ENCODE peak calls at places on chromosomes 6 and 20, in five cellular contexts. H, F, Z, E and V are unnamed samples.

GRCh38 chr6:168133186-168133585 is 54.2 kb upstream of the FRMD1 start:
- DNase-seq in Z (peak), E (peak), F (no peak), H (no peak), V (no peak)

GRCh38 chr20:20017852-20018245 is 687 bp downstream of the NAA20 start:
- DNase-seq in H (no peak), Z (no peak), E (no peak), F (peak), V (no peak)

GRCh38 chr20:46188866-46189265 is 70.8 kb downstream of the CD40 start:
- DNase-seq in F (no peak), Z (no peak), E (no peak), H (no peak), V (no peak)

GRCh38 chr6:487956-488355 is 96.4 kb downstream of the IRF4 start:
- DNase-seq in Z (no peak), F (no peak), H (no peak), E (no peak), V (peak)

GRCh38 chr6:111566222-111566717 is 39.4 kb downstream of the TRAF3IP2 start:
- DNase-seq in H (no peak), Z (no peak), F (no peak), E (no peak), V (no peak)

GRCh38 chr20:35444226-35444625 is 6.2 kb upstream of the GDF5 start:
- DNase-seq in F (no peak), Z (no peak), H (no peak), E (no peak), V (no peak)

GRCh38 chr6:139882977-139883728 is 508.7 kb upstream of the CITED2 start:
- DNase-seq in E (no peak), F (no peak), Z (peak), H (no peak), V (no peak)

GRCh38 chr6:146915671-146916127 is 288.5 kb upstream of the STXBP5 start:
- DNase-seq in E (no peak), F (no peak), H (no peak), Z (peak), V (no peak)

GRCh38 chr6:113654396-113654795 is 202.7 kb upstream of the MARCKS start:
- DNase-seq in F (no peak), E (no peak), Z (peak), H (no peak), V (peak)

GRCh38 chr6:6612308-6612707 is 23.8 kb downstream of the LY86 start:
- DNase-seq in F (peak), E (no peak), H (no peak), Z (no peak), V (no peak)

GRCh38 chr6:84353459-84354423 is 126.3 kb upstream of the CEP162 start:
- DNase-seq in F (no peak), H (no peak), Z (no peak), E (no peak), V (no peak)

GRCh38 chr20:59082077-59082740 is 39.6 kb upstream of the PRELID3B start:
- DNase-seq in E (no peak), H (no peak), Z (peak), F (no peak), V (no peak)

GRCh38 chr6:52407467-52407866 is 12.7 kb upstream of the EFHC1 start:
- DNase-seq in E (peak), Z (peak), F (peak), H (no peak), V (no peak)

GRCh38 chr20:29408034-29408695 is 1849.3 kb upstream of the DEFB115 start:
- DNase-seq in E (no peak), H (no peak), Z (no peak), F (no peak), V (peak)

GRCh38 chr6:82877213-82878195 is 188.1 kb downstream of the UBE3D start:
- DNase-seq in Z (no peak), E (no peak), F (no peak), H (peak), V (no peak)

GRCh38 chr6:31776961-31777666 is at the start of gene VWA7:
- DNase-seq in F (peak), H (peak), E (no peak), Z (peak), V (peak)

GRCh38 chr20:44600301-44600700 is 17.9 kb downstream of the PKIG start:
- DNase-seq in F (no peak), Z (no peak), E (no peak), H (no peak), V (no peak)

GRCh38 chr20:49661560-49662329 is 51.9 kb downstream of the B4GALT5 start:
- DNase-seq in Z (no peak), F (no peak), E (no peak), H (no peak), V (no peak)

GRCh38 chr6:77461796-77462195 is 1.5 kb downstream of the HTR1B start:
- DNase-seq in E (no peak), F (no peak), Z (no peak), H (no peak), V (no peak)
- H3K4me3 ChIP-seq in E (no peak), F (no peak), Z (peak), H (no peak), V (no peak)

GRCh38 chr6:165987483-165988305 is 180.0 kb downstream of the TBXT start:
- DNase-seq in Z (peak), F (no peak), E (peak), H (no peak), V (no peak)

GRCh38 chr6:165990216-165990615 is 177.4 kb downstream of the TBXT start:
- DNase-seq in Z (no peak), F (no peak), E (no peak), H (no peak), V (no peak)

GRCh38 chr6:165988306-165988756 is 179.3 kb downstream of the TBXT start:
- DNase-seq in E (peak), Z (no peak), F (no peak), H (no peak), V (no peak)

GRCh38 chr6:165986647-165987482 is 180.8 kb downstream of the TBXT start:
- DNase-seq in Z (peak), F (no peak), H (no peak), E (peak), V (no peak)

GRCh38 chr6:165988757-165989456 is 178.7 kb downstream of the TBXT start:
- DNase-seq in E (peak), F (no peak), H (no peak), Z (peak), V (peak)
- H3K4me3 ChIP-seq in E (peak), F (no peak), H (no peak), Z (no peak), V (no peak)

DNA sequence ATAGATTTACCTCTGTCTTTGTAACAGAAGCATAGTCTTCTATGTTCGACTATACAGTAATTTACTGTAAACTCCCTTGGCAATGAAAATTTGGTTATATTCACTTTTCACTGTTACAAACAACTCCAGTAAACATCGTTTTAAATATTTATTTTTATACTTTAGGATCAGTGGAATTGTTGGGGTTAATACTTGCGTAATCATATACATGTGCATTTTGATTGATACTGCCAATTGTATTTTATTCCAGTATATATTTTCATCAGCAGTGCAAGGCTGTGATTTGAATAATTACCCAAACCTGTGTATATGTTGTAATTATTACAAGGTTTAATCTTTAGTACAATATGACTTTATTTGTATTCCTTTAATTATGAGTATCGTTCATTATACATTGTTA is 255.7 kb downstream of the ARID1B start:
- DNase-seq in E (no peak), F (no peak), Z (no peak), H (no peak), V (no peak)
- H3K4me3 ChIP-seq in E (no peak), F (peak), Z (peak), H (no peak), V (peak)

GRCh38 chr6:108758884-108759283 is 89.3 kb upstream of the ARMC2 start:
- DNase-seq in H (no peak), F (no peak), E (no peak), Z (no peak), V (no peak)

GRCh38 chr6:108751851-108752732 is 96.1 kb upstream of the ARMC2 start:
- DNase-seq in H (no peak), Z (no peak), F (no peak), E (no peak), V (no peak)

GRCh38 chr6:108757357-108757756 is 90.9 kb upstream of the ARMC2 start:
- DNase-seq in Z (no peak), H (no peak), F (no peak), E (no peak), V (no peak)

GRCh38 chr6:108752733-108753392 is 95.4 kb upstream of the ARMC2 start:
- DNase-seq in Z (no peak), F (no peak), H (peak), E (no peak), V (no peak)

DNA sequence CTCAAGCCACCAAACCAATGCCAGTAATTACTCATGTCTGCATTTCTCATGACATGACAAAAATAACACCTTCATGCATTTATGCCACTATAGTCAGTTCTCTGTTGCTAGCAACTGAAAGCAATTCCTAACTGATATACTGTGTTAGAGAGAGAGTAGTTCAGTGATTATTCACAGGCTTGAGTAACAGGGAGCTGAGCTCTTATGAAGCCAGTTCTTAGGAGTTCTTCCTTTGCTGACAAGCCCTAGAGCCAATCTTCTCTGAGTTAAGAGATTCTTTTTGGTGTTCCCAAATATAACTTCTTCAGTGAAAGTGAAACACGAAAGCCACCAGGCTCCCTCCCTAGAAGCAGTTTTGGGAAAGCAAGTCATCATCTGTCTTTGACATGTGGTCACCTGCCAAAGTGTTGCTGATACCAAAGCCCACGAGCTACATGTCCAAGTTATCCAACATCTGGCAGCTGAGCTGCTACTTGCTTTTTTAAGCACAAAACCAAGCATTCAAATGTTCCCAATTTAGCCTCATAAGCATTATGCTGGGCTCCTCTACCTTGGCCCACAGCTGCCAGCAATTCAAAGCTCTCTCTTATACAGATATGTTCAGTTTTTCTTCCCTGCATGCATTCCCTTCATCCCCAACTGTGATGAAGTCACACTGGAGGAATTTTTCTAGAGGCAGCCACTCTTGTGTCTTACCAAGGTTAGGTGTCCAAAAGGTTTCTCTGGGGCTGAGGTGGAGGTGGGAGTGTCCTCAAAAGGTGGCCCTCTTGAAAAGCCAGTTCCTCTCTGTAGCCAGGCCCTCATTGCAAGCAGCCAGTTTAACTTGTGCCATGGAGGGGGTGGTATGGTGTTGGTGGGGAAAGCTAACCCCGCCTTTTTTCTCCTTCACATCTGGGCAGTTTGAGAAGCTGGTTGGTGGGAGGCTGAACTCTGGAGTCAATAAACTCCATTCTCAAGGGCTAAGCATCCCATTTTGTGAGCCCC is 92.7 kb upstream of the ARMC2 start:
- DNase-seq in E (no peak), F (no peak), Z (no peak), H (no peak), V (no peak)
- H3K4me3 ChIP-seq in E (no peak), F (no peak), Z (no peak), H (no peak), V (no peak)

DNA sequence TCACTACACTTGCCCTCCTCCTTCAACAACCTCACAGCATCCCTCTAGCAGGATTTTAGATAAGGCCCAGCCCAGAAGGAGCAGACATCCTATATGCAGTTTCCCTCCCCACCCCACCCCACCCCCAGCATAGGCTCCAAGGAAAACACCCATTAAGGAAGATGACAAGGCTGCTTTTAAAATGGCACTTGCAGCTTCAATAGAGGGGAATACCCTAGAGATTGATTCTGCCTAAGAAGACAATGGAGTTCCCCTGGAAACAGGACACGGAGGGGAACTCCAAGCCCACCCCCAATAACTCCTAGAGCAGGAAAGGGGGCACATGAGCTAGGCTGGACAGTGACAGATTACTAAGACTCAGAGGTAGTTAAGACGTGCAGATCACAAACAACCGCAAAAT is 34.7 kb downstream of the CPNE5 start:
- DNase-seq in H (no peak), F (no peak), Z (no peak), E (no peak), V (no peak)
- H3K4me3 ChIP-seq in H (no peak), F (no peak), Z (no peak), E (no peak), V (no peak)

DNA sequence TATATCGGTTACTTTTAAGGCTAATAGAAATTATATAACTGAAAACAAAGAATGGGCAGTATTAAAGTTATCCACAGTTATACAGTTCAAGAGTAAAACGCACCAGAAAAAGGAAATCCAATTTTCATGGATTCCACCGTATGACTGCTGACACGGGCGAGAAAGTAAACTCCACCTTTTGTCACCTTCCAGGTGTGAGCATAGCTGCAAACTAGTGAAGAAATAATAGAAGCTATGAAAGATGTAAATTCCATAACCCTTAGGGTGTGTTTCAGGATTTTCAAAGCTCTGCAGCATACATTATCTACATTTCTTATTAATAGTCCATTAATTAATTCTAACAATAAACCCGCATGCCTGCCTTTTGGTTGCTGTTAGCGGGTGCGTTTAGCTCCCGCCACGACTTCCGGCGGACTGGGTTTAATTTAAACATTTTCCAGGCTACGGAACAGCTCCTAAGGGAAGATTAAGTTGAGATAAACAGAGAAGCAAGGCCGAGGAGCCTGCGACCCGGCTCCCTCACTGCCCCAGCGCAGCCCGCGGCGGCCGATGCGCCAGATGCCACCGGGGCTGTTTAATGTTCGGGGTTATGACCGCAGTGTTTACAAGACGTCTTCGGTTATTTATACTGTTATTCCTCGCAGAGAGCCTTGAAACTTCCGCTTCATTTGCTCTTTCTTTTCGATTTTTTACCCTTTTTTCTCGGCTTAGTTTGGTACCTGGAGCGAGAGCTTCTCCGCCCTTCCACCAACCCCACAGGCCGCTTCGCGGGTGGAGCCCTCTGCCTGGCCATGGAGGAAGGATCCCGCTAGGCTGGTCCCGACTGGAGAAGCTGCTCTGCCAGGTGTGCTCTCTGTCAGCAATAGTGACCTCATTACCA is 3.8 kb downstream of the TCF21 start:
- DNase-seq in F (no peak), Z (peak), E (peak), H (no peak), V (no peak)
- H3K4me3 ChIP-seq in F (no peak), Z (peak), E (peak), H (no peak), V (peak)